ENCODE peak calls at places on chromosomes 3 and 15, in nine cellular contexts. R is GM19239; I is foreskin melanocyte; D is tibial artery; T is GOT3; Z is HEK293T; S is stimulated activated CD4-positive, alpha-beta T cell treated with anti-CD3 and anti-CD28 coated beads, Interleukin-1b, Interleukin-23, amount 100 ng/mL, for 4 hours; X is activated CD4-positive, alpha-beta T cell treated with anti-CD3 and anti-CD28 coated beads for 48 hours; H is A549. A is an unnamed sample.
A peak's percentile ranks its signal among the peaks of the same experiment; 100 is the strongest.

GRCh38 chr15:80367094-80367493 is 37.1 kb upstream of the ARNT2 start:
- DNase-seq in H (peak; percentile 24), Z (peak; percentile 26), I (no peak), T (no peak), X (peak; percentile 23), S (no peak), D (no peak), R (no peak), A (no peak)

GRCh38 chr15:73632670-73633058 is 525 bp downstream of the NPTN start:
- DNase-seq in X (peak; percentile 46), T (no peak), H (no peak), Z (no peak), R (no peak), D (peak; percentile 24), S (no peak), I (no peak), A (peak; percentile 6)

GRCh38 chr3:33128706-33129105 is 14.9 kb downstream of the CRTAP start:
- DNase-seq in Z (no peak), H (no peak), I (no peak), S (no peak), D (no peak), T (no peak), R (no peak), X (no peak), A (no peak)

GRCh38 chr15:93649691-93650235 is 560.8 kb upstream of the RGMA start:
- DNase-seq in R (no peak), I (no peak), S (no peak), X (no peak), H (no peak), D (no peak), T (no peak), Z (no peak), A (no peak)

GRCh38 chr3:42063886-42064285 is 27.3 kb upstream of the TRAK1 start:
- DNase-seq in T (peak; percentile 42), R (no peak), X (no peak), Z (no peak), I (peak; percentile 83), H (peak; percentile 48), S (no peak), D (no peak), A (no peak)

GRCh38 chr15:80568298-80568697 is 126.8 kb upstream of the ABHD17C start:
- DNase-seq in H (no peak), I (no peak), X (peak; percentile 21), S (no peak), Z (no peak), D (no peak), T (no peak), R (no peak), A (no peak)

GRCh38 chr3:39254806-39255449 is 24.9 kb downstream of the CX3CR1 start:
- DNase-seq in D (no peak), I (peak; percentile 61), T (no peak), Z (no peak), H (no peak), X (no peak), R (no peak), S (no peak), A (no peak)

GRCh38 chr3:157662171-157662570 is 159.0 kb upstream of the VEPH1 start:
- DNase-seq in T (no peak), D (no peak), R (no peak), S (no peak), Z (no peak), I (peak; percentile 70), X (no peak), H (no peak), A (no peak)

GRCh38 chr15:88802991-88803240 is 320 bp upstream of the ACAN start:
- DNase-seq in X (no peak), I (no peak), Z (no peak), H (no peak), S (no peak), R (no peak), T (no peak), D (no peak), A (no peak)

GRCh38 chr3:190269096-190269495 is 53.1 kb downstream of the CLDN1 start:
- DNase-seq in H (no peak), T (no peak), I (no peak), S (no peak), Z (no peak), X (no peak), R (no peak), D (no peak), A (no peak)

GRCh38 chr3:4744405-4745239 is 234.6 kb upstream of the BHLHE40 start:
- DNase-seq in Z (no peak), I (no peak), R (no peak), H (peak; percentile 66), T (no peak), X (no peak), S (no peak), D (no peak), A (no peak)

GRCh38 chr3:46544771-46545503 is 21.2 kb downstream of the LRRC2 start:
- DNase-seq in D (no peak), R (no peak), X (no peak), H (no peak), T (no peak), S (no peak), I (no peak), Z (no peak), A (no peak)

GRCh38 chr3:45110185-45110833 is 35.9 kb downstream of the CDCP1 start:
- DNase-seq in S (peak; percentile 15), D (no peak), T (no peak), H (no peak), I (no peak), R (peak; percentile 67), X (peak; percentile 48), Z (no peak), A (no peak)

GRCh38 chr15:72285927-72286516 is 13.7 kb upstream of the PARP6 start:
- DNase-seq in D (no peak), T (no peak), Z (peak; percentile 72), H (peak; percentile 83), I (no peak), X (peak; percentile 65), S (peak; percentile 50), R (no peak), A (peak; percentile 15)

GRCh38 chr15:71433402-71433801 is 318.1 kb downstream of the THSD4 start:
- DNase-seq in X (no peak), H (no peak), T (no peak), R (no peak), I (no peak), D (no peak), S (no peak), Z (no peak), A (no peak)

GRCh38 chr15:63231717-63232116 is 42.3 kb downstream of the RAB8B start:
- DNase-seq in X (no peak), R (no peak), D (no peak), H (no peak), S (no peak), T (no peak), Z (no peak), I (no peak), A (no peak)

GRCh38 chr3:20849975-20850374 is 664.0 kb upstream of the SGO1 start:
- DNase-seq in D (no peak), I (no peak), X (no peak), Z (no peak), T (no peak), R (no peak), S (no peak), H (no peak), A (no peak)

GRCh38 chr3:177683619-177684018 is 486.3 kb upstream of the TBL1XR1 start:
- DNase-seq in R (no peak), H (no peak), I (no peak), Z (no peak), S (no peak), T (no peak), D (no peak), X (no peak), A (peak; percentile 16)

GRCh38 chr15:78033864-78034263 is 43.6 kb downstream of the TBC1D2B start:
- DNase-seq in I (no peak), Z (no peak), D (no peak), T (no peak), H (no peak), X (no peak), R (no peak), S (no peak), A (peak; percentile 70)

GRCh38 chr15:78079296-78080087 is 2.0 kb upstream of the TBC1D2B start:
- DNase-seq in S (no peak), I (no peak), D (no peak), H (no peak), Z (no peak), T (no peak), X (no peak), R (no peak), A (no peak)

GRCh38 chr3:12393894-12394293 is 90.4 kb upstream of the TSEN2 start:
- DNase-seq in Z (no peak), R (no peak), I (no peak), H (no peak), S (no peak), X (no peak), D (no peak), T (no peak), A (no peak)

GRCh38 chr15:37094542-37095196 is 5.7 kb downstream of the MEIS2 start:
- DNase-seq in S (no peak), H (no peak), I (no peak), D (no peak), X (no peak), T (no peak), Z (no peak), R (no peak), A (no peak)

GRCh38 chr3:141407043-141407442 is 38.7 kb downstream of the ZBTB38 start:
- DNase-seq in T (no peak), R (no peak), S (no peak), Z (no peak), I (no peak), H (no peak), D (peak; percentile 61), X (no peak), A (no peak)

GRCh38 chr15:99090011-99090699 is 14.7 kb upstream of the SYNM start:
- DNase-seq in D (no peak), Z (no peak), T (no peak), X (peak; percentile 21), R (peak; percentile 67), S (no peak), H (no peak), I (no peak), A (no peak)

A was measured in CD8-positive, alpha-beta memory T cell.